ENCODE peak calls at places on chromosomes 1 and 21, in ten cellular contexts. M, D, B, V, L, Z, H, N, K and S are unnamed samples.

GRCh38 chr1:172136925-172137324 is 283.6 kb upstream of the C1orf105 start:
- DNase-seq in B (no peak), L (no peak), V (no peak), Z (no peak), K (no peak), M (no peak), H (no peak), N (no peak), D (no peak), S (no peak)

GRCh38 chr21:40210251-40210650 is 343.0 kb downstream of the PCP4 start:
- DNase-seq in M (no peak), H (no peak), L (no peak), N (no peak), V (no peak), D (no peak), K (no peak), Z (no peak), B (no peak), S (no peak)

GRCh38 chr1:235831148-235831547 is 35.6 kb downstream of the LYST start:
- DNase-seq in V (peak), L (no peak), N (no peak), D (no peak), B (peak), M (peak), Z (peak), K (no peak), H (no peak), S (peak)

GRCh38 chr1:181012203-181012520 is 10.5 kb downstream of the STX6 start:
- DNase-seq in L (no peak), Z (no peak), N (no peak), M (no peak), K (no peak), H (no peak), D (no peak), B (no peak), V (no peak), S (no peak)

GRCh38 chr1:29802181-29803068 is 566.1 kb downstream of the PTPRU start:
- DNase-seq in V (no peak), B (no peak), K (no peak), D (no peak), M (no peak), L (no peak), H (no peak), N (no peak), Z (no peak), S (no peak)

GRCh38 chr1:16418823-16419425 is 18.3 kb downstream of the SPATA21 start:
- DNase-seq in Z (no peak), L (no peak), K (no peak), D (no peak), B (peak), H (no peak), N (no peak), M (no peak), V (no peak), S (no peak)

GRCh38 chr1:231576804-231577718 is 48.6 kb downstream of the TSNAX start:
- DNase-seq in D (no peak), H (no peak), L (peak), N (no peak), B (no peak), Z (no peak), K (no peak), M (peak), V (no peak), S (no peak)

GRCh38 chr1:84298688-84299535 is 2.6 kb upstream of the SAMD13 start:
- DNase-seq in V (no peak), D (peak), M (peak), L (no peak), Z (peak), N (no peak), B (no peak), H (peak), K (peak), S (no peak)

GRCh38 chr1:233022246-233022645 is 71.8 kb downstream of the NTPCR start:
- DNase-seq in B (no peak), H (no peak), V (no peak), L (no peak), N (no peak), Z (no peak), D (no peak), K (no peak), M (no peak), S (no peak)

GRCh38 chr1:198179556-198179981 is 22.8 kb downstream of the NEK7 start:
- DNase-seq in K (no peak), N (no peak), V (no peak), Z (no peak), D (no peak), H (no peak), B (peak), L (no peak), M (no peak), S (no peak)

GRCh38 chr1:215606036-215606435 is 38.9 kb downstream of the KCTD3 start:
- DNase-seq in M (no peak), N (no peak), L (no peak), Z (no peak), D (no peak), B (no peak), K (no peak), H (no peak), V (no peak), S (no peak)

GRCh38 chr1:110210604-110211502 is 739 bp downstream of the KCNC4 start:
- DNase-seq in L (no peak), B (no peak), V (no peak), N (peak), D (no peak), H (peak), Z (peak), M (peak), K (peak), S (peak)

GRCh38 chr1:178548108-178548507 is 35.2 kb downstream of the TEX35 start:
- DNase-seq in K (no peak), M (no peak), Z (no peak), D (no peak), V (no peak), H (no peak), N (no peak), B (no peak), L (no peak), S (no peak)

GRCh38 chr1:230058619-230059018 is 8.4 kb upstream of the GALNT2 start:
- DNase-seq in M (no peak), V (no peak), D (no peak), K (no peak), B (no peak), Z (no peak), H (no peak), N (no peak), L (no peak), S (no peak)

GRCh38 chr1:99264201-99265021 is at the start of gene PLPPR4:
- DNase-seq in V (no peak), M (peak), L (no peak), K (peak), D (peak), N (no peak), H (peak), B (peak), Z (peak), S (peak)

GRCh38 chr1:29235955-29236742 is at the start of gene PTPRU:
- DNase-seq in N (peak), L (peak), H (peak), Z (peak), B (peak), V (no peak), M (peak), K (peak), D (peak), S (peak)

GRCh38 chr1:243345205-243345604 is 89.4 kb downstream of the SDCCAG8 start:
- DNase-seq in K (peak), L (no peak), N (peak), H (no peak), D (peak), V (no peak), Z (no peak), B (peak), M (peak), S (no peak)

GRCh38 chr1:63780541-63780940 is 6.7 kb downstream of the ROR1 start:
- DNase-seq in M (no peak), N (no peak), K (no peak), B (no peak), L (no peak), Z (no peak), D (no peak), V (no peak), H (no peak), S (no peak)

GRCh38 chr1:9807541-9807940 is 16.2 kb downstream of the CLSTN1 start:
- DNase-seq in N (no peak), V (no peak), B (no peak), M (no peak), L (no peak), D (no peak), K (no peak), H (no peak), Z (no peak), S (no peak)

GRCh38 chr1:110616587-110616986 is 10.4 kb upstream of the KCNA2 start:
- DNase-seq in H (no peak), K (no peak), Z (no peak), D (no peak), B (peak), N (no peak), L (no peak), V (no peak), M (peak), S (peak)

GRCh38 chr1:227805606-227806197 is 9.8 kb upstream of the PRSS38 start:
- DNase-seq in B (peak), K (no peak), M (peak), L (no peak), N (no peak), H (no peak), Z (no peak), V (no peak), D (no peak), S (peak)

GRCh38 chr1:212971312-212971711 is 21.0 kb downstream of the VASH2 start:
- DNase-seq in D (peak), Z (no peak), H (no peak), B (no peak), L (no peak), K (no peak), V (no peak), N (no peak), M (no peak), S (no peak)

GRCh38 chr21:39022901-39023693 is 160.2 kb downstream of the PSMG1 start:
- DNase-seq in B (peak), L (peak), H (no peak), K (peak), Z (peak), V (no peak), N (peak), D (peak), M (no peak), S (no peak)

GRCh38 chr1:58928514-58928913 is 144.7 kb upstream of the JUN start:
- DNase-seq in M (peak), D (no peak), H (no peak), Z (no peak), B (no peak), V (no peak), L (no peak), N (no peak), K (no peak), S (no peak)

GRCh38 chr21:32565856-32566465 is 19.4 kb downstream of the TCP10L start:
- DNase-seq in H (no peak), V (no peak), N (no peak), M (no peak), Z (no peak), D (no peak), L (no peak), K (no peak), B (peak), S (no peak)

GRCh38 chr21:45309069-45309521 is 21.4 kb upstream of the POFUT2 start:
- DNase-seq in N (peak), H (no peak), V (no peak), K (peak), L (peak), B (peak), M (peak), D (peak), Z (peak), S (peak)

GRCh38 chr1:205495237-205495823 is 9.1 kb upstream of the CDK18 start:
- DNase-seq in B (no peak), K (no peak), D (no peak), V (no peak), M (no peak), Z (peak), N (no peak), H (no peak), L (no peak), S (no peak)

GRCh38 chr1:230495021-230495550 is 69.0 kb upstream of the PGBD5 start:
- DNase-seq in V (no peak), M (no peak), B (no peak), H (no peak), L (no peak), Z (no peak), N (no peak), D (no peak), K (peak), S (no peak)

GRCh38 chr1:222095606-222096475 is 354.0 kb upstream of the DUSP10 start:
- DNase-seq in M (peak), B (no peak), V (peak), D (no peak), H (peak), N (peak), K (no peak), L (peak), Z (peak), S (peak)

GRCh38 chr1:85109475-85109874 is 61.2 kb upstream of the MCOLN3 start:
- DNase-seq in K (peak), D (peak), M (peak), V (no peak), L (peak), N (peak), Z (peak), B (peak), H (peak), S (peak)

GRCh38 chr1:55718758-55719671 is 503.9 kb upstream of the USP24 start:
- DNase-seq in L (peak), M (peak), Z (no peak), N (peak), D (no peak), B (peak), V (no peak), K (peak), H (no peak), S (peak)

GRCh38 chr1:63790989-63791388 is 17.2 kb downstream of the ROR1 start:
- DNase-seq in H (no peak), M (no peak), K (peak), L (no peak), D (no peak), V (no peak), N (no peak), Z (no peak), B (no peak), S (no peak)

GRCh38 chr1:156421062-156421938 is 52.3 kb downstream of the RHBG start:
- DNase-seq in B (peak), Z (peak), M (peak), N (peak), V (peak), D (peak), K (peak), H (peak), L (peak), S (peak)
- TF ChIP-seq POLR2A in B (no peak), Z (no peak), M (peak), N (no peak), V (peak), D (no peak), K (no peak), H (no peak), L (no peak), S (peak)

DNA sequence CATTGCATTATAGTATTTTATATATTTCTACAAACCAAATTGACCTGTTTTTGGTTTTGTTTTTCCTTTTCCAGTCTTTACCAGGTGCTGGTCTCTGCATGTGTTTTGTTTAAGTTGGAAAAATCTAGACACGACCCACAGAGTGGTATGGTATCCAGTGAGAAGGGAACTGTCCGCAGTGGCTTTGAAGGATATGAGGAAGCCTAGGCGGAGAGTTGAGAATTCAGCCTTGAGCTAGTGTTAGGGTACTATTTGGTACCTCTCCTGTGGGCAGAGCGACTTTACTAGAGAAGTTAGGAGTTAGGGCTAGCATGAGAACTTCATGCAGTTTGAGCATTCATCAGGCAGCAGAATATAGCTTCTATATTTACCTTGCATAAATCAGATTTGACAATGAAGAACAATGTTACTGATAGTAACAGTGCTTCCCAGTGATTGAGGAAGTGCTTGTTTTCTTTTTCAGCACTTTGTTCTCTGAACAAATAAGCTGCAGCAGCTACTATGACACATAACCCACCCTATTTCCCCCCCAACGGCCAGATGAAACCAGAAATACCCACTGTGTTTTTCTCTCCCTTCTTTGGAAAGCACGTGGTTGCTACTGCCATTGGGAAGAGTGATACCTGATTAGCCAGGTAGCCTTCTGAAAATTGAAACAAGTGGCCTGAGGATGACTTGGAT is 19.0 kb downstream of the MRPS6 start:
- DNase-seq in K (no peak), V (no peak), M (no peak), N (no peak), D (no peak), H (no peak), L (no peak), Z (no peak), B (no peak), S (no peak)
- TF ChIP-seq POLR2A in K (no peak), V (no peak), M (no peak), N (no peak), D (no peak), H (no peak), L (no peak), Z (no peak), B (no peak), S (no peak)

DNA sequence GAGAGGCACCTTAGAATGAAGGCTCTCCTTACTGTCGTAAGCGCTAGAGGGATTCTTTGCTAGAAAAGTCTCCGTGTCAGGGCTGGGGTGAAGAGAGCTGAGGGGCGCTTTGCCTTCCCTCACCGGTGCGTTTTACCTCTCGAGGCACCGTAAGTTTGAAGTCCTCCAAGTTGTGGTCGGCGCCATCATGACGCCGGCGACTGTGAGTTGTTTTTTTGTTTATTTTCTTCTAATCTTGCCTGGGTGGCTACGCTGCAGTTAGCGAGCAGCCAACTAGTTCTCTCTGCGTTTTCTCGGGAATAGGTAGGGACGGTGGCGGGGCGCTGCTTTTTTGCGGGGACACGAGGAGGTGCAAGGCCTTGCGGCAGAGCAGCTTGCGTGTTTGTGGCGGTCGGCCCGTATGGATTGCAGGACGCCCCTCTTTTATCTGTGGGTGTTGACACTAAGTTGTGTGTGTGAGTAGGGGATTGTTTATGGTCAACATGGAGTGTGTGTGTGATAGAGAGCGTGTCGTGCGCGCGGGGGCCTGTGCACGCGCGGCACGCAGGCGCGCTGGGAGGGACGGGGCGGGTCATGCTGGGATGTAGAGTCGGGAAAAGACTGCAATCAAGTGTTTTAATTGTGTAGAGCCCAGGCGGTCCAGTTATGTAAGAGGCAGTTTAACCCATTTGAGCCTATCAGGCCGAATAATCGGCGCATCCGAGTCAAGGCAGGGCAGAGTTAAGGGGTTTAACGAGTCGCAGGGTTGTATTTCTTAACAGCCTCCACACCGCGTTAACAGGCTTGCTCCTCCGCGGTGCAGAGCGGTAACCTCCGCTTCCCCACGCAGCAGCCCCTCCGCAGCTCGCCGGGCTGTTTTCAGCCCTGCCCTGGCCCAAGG is 1.1 kb upstream of the NEGR1 start:
- DNase-seq in M (peak), H (no peak), D (peak), B (peak), Z (peak), L (no peak), V (no peak), K (peak), N (peak), S (peak)
- TF ChIP-seq POLR2A in M (no peak), H (no peak), D (no peak), B (no peak), Z (peak), L (no peak), V (no peak), K (no peak), N (peak), S (peak)

DNA sequence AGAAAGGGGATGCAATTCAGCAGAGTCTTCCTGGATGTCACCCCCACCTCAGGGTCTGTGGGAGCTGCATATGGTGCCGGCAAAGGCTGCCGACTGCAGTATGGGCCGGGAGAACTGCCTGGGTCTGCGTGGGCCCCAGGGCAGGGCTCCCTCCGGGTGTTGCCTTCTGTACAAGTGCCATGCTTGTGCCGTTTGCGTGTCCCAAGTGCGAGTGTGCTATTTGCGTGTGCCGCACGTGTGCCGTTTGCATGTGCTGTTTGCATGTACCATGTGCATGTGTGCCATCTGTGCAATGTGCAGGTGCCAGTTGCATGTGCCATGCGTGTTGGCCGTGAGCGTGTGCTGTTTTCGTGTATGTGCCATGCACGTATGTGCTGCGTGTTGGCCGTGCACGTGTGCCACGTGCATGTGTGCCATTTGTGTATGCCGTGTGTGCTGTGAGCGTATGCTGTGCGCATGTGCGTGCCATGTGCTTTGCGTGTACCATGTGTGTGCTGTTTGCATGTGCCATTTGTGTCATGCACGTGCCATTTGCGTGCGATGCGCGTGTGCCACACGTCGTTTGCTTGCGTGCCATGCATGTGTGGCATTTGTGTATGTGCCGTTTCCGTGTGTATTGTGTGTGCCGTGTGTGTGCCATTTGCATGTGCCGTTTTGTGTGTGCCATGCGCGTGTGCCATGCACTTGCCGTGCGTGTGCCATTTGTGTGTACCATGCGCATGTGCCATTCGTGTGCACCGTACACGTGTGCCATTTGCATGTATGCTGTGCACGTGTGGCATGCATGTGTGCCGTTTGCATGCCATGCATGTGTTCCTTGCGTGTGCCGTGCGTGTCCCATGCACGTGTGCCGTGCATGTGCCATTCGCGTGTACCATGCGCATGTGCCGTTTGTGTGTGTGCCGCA is 1.5 kb upstream of the TAS1R3 start:
- DNase-seq in M (no peak), K (no peak), L (no peak), H (no peak), Z (no peak), B (no peak), N (no peak), V (no peak), D (no peak), S (no peak)
- TF ChIP-seq POLR2A in M (no peak), K (no peak), L (no peak), H (peak), Z (peak), B (no peak), N (no peak), V (peak), D (peak), S (no peak)